ENCODE peak calls at places on chromosomes 12 and 14, in ten cellular contexts. M is H54; Z is Calu3; O is sciatic nerve; Q is naive thymus-derived CD8-positive, alpha-beta T cell; C is activated CD4-positive, alpha-beta T cell treated with anti-CD3 and anti-CD28 coated beads, Interleukin-2, amount 50 U/mL, for 48 hours; K is stimulated activated CD4-positive, alpha-beta T cell treated with anti-CD3 and anti-CD28 coated beads, Interleukin-15, amount 100 ng/mL, for 1 hour; F is hippocampal formation; L is amniotic epithelial cell; D is CD8-positive, alpha-beta T cell. Y is an unnamed sample.

GRCh38 chr14:72024043-72024407 is 91.8 kb downstream of the RGS6 start:
- DNase-seq in Z (peak), L (peak), C (peak), O (no peak), K (no peak), F (no peak), M (peak), D (no peak), Q (no peak), Y (no peak)

GRCh38 chr12:105920161-105920684 is 218.5 kb downstream of the NUAK1 start:
- DNase-seq in Q (no peak), O (no peak), C (no peak), Z (no peak), D (no peak), M (no peak), F (no peak), L (no peak), K (no peak), Y (no peak)

GRCh38 chr14:104697892-104698583 is 8.6 kb downstream of the INF2 start:
- DNase-seq in D (no peak), Q (no peak), Z (no peak), O (no peak), K (no peak), L (no peak), M (no peak), C (no peak), F (peak), Y (no peak)

GRCh38 chr12:8027856-8028255 is 4.7 kb upstream of the FOXJ2 start:
- DNase-seq in L (no peak), O (no peak), C (no peak), Z (no peak), M (no peak), K (no peak), F (no peak), Q (no peak), D (no peak), Y (no peak)

GRCh38 chr12:64099430-64099829 is 122.7 kb downstream of the KICS2 start:
- DNase-seq in L (peak), Q (no peak), D (no peak), Z (no peak), C (no peak), K (no peak), F (no peak), O (no peak), M (no peak), Y (no peak)

GRCh38 chr14:99441157-99441870 is 39.3 kb downstream of the SETD3 start:
- DNase-seq in O (no peak), Q (no peak), F (no peak), K (no peak), M (no peak), D (no peak), L (peak), C (no peak), Z (no peak), Y (no peak)

GRCh38 chr14:89921896-89922548 is 32.5 kb downstream of the EFCAB11 start:
- DNase-seq in L (peak), M (peak), F (peak), C (no peak), K (no peak), Z (no peak), D (no peak), Q (no peak), O (no peak), Y (no peak)

GRCh38 chr14:102046337-102047278 is 40.2 kb downstream of the HSP90AA1 start:
- DNase-seq in D (no peak), M (no peak), Z (peak), Q (no peak), L (peak), K (no peak), O (peak), F (peak), C (peak), Y (no peak)

GRCh38 chr12:110317921-110318320 is 36.9 kb downstream of the ATP2A2 start:
- DNase-seq in M (no peak), K (no peak), Q (no peak), Z (no peak), L (peak), F (no peak), D (no peak), C (no peak), O (no peak), Y (no peak)

GRCh38 chr14:51208982-51209381 is 31.1 kb upstream of the TMX1 start:
- DNase-seq in O (no peak), F (no peak), C (no peak), D (no peak), K (no peak), L (no peak), Q (no peak), M (no peak), Z (no peak), Y (no peak)

GRCh38 chr12:124694846-124695497 is 127.6 kb upstream of the NCOR2 start:
- DNase-seq in K (no peak), M (peak), L (no peak), O (no peak), C (no peak), Z (peak), F (no peak), Q (no peak), D (no peak), Y (no peak)

GRCh38 chr12:57563358-57563757 is 13.5 kb downstream of the KIF5A start:
- DNase-seq in O (no peak), L (no peak), M (no peak), C (no peak), F (no peak), Q (no peak), D (no peak), K (no peak), Z (no peak), Y (no peak)

Y was measured in stimulated activated CD8-positive, alpha-beta memory T cell treated with anti-CD3 and anti-CD28 coated beads, Interleukin-15, amount 100 ng/mL, for 4 hours.